ENCODE peak calls at places on chromosome 19, in six cellular contexts. N is SK-N-SH, P is GM12891, T is GM12878, X is H1, M is K562. L is an unnamed sample.

GRCh38 chr19:13718733-13719132 is 45.6 kb upstream of the MRI1 start:
- DNase-seq in M (no peak), P (no peak), T (no peak), X (no peak), N (peak), L (no peak)

GRCh38 chr19:8224394-8225145 is 15.4 kb downstream of the CERS4 start:
- DNase-seq in N (no peak), P (no peak), T (no peak), X (no peak), M (no peak), L (no peak)

GRCh38 chr19:49639401-49640112 is 386 bp downstream of the RRAS start:
- DNase-seq in P (no peak), X (no peak), N (no peak), M (no peak), T (no peak), L (no peak)

GRCh38 chr19:17448190-17448967 is at the start of gene TMEM221:
- DNase-seq in X (peak), M (peak), N (peak), T (no peak), P (peak), L (peak)

GRCh38 chr19:49546825-49547565 is 19.2 kb downstream of the RCN3 start:
- DNase-seq in M (peak), N (peak), P (no peak), X (peak), T (peak), L (no peak)

GRCh38 chr19:56111601-56112312 is 9.3 kb downstream of the ZNF787 start:
- DNase-seq in P (no peak), T (no peak), M (no peak), X (no peak), N (peak), L (peak)

GRCh38 chr19:13102666-13103584 is at the start of gene LYL1:
- DNase-seq in X (peak), P (no peak), M (peak), N (peak), T (no peak), L (peak)

GRCh38 chr19:53991224-53992113 is at the start of gene CACNG6:
- DNase-seq in N (peak), X (peak), P (no peak), T (no peak), M (no peak), L (no peak)

GRCh38 chr19:32872391-32872790 is 2.8 kb upstream of the SLC7A9 start:
- DNase-seq in P (no peak), X (peak), T (no peak), M (no peak), N (no peak), L (no peak)

GRCh38 chr19:13796301-13797057 is 1.2 kb downstream of the ZSWIM4 start:
- DNase-seq in X (peak), P (no peak), T (no peak), N (peak), M (no peak), L (no peak)

GRCh38 chr19:50255115-50255514 is 51.7 kb downstream of the MYH14 start:
- DNase-seq in N (peak), M (peak), T (no peak), X (no peak), P (no peak), L (no peak)

GRCh38 chr19:21915411-21915810 is 79.4 kb upstream of the ZNF43 start:
- DNase-seq in N (no peak), M (no peak), X (no peak), P (no peak), T (no peak), L (no peak)

GRCh38 chr19:23071087-23071511 is 45.7 kb upstream of the ZNF730 start:
- DNase-seq in P (peak), T (no peak), X (no peak), M (no peak), N (peak), L (no peak)

GRCh38 chr19:45117167-45117594 is 24.2 kb downstream of the PPP1R37 start:
- DNase-seq in T (peak), P (peak), M (peak), X (no peak), N (no peak), L (peak)

GRCh38 chr19:41321204-41321599 is 11.2 kb downstream of the CCDC97 start:
- DNase-seq in P (no peak), X (no peak), N (no peak), T (no peak), M (no peak), L (no peak)

GRCh38 chr19:45645631-45646344 is 6.6 kb upstream of the EML2 start:
- DNase-seq in N (peak), X (peak), T (peak), M (peak), P (peak), L (peak)

GRCh38 chr19:38204728-38205127 is 19.3 kb downstream of the DPF1 start:
- DNase-seq in P (no peak), X (no peak), M (no peak), N (no peak), T (no peak), L (no peak)

GRCh38 chr19:49758292-49758691 is 4.8 kb downstream of the TSKS start:
- DNase-seq in X (no peak), P (no peak), M (no peak), N (no peak), T (no peak), L (no peak)

GRCh38 chr19:45395524-45396388 is 9.1 kb downstream of the PPP1R13L start:
- DNase-seq in N (no peak), T (no peak), P (no peak), M (no peak), X (peak), L (peak)

GRCh38 chr19:38060346-38060745 is 153.3 kb downstream of the SIPA1L3 start:
- DNase-seq in T (no peak), X (no peak), P (no peak), M (no peak), N (no peak), L (no peak)

GRCh38 chr19:55554749-55555152 is 9.4 kb upstream of the SBK3 start:
- DNase-seq in N (no peak), M (peak), P (no peak), X (no peak), T (no peak), L (no peak)

GRCh38 chr19:8654591-8655339 is 24.3 kb downstream of the NFILZ start:
- DNase-seq in X (peak), T (no peak), P (peak), M (peak), N (peak), L (peak)

GRCh38 chr19:11435833-11436313 is 438 bp downstream of the PRKCSH start:
- DNase-seq in T (no peak), M (peak), X (no peak), P (no peak), N (peak), L (no peak)

GRCh38 chr19:46787331-46788100 is 878 bp downstream of the SLC1A5 start:
- DNase-seq in T (no peak), M (peak), P (no peak), N (peak), X (peak), L (no peak)

GRCh38 chr19:17335575-17335974 is 920 bp upstream of the ANO8 start:
- DNase-seq in P (no peak), T (no peak), N (no peak), X (no peak), M (no peak), L (no peak)

GRCh38 chr19:8361921-8362793 is 1.8 kb upstream of the ANGPTL4 start:
- DNase-seq in N (peak), M (no peak), X (no peak), P (no peak), T (no peak), L (no peak)

GRCh38 chr19:29385191-29385795 is 140.5 kb upstream of the VSTM2B start:
- DNase-seq in X (no peak), T (no peak), M (no peak), P (no peak), N (no peak), L (no peak)

GRCh38 chr19:49845433-49845832 is 5.5 kb upstream of the PTOV1 start:
- DNase-seq in T (no peak), M (no peak), N (no peak), P (no peak), X (no peak), L (no peak)

GRCh38 chr19:48283908-48284307 is 14.0 kb downstream of the ZNF114 start:
- DNase-seq in X (no peak), M (no peak), P (no peak), N (no peak), T (no peak), L (no peak)

GRCh38 chr19:8045872-8046568 is 6.5 kb upstream of the CCL25 start:
- DNase-seq in T (no peak), N (no peak), X (no peak), M (no peak), P (no peak), L (no peak)

GRCh38 chr19:41601771-41602170 is 25.1 kb downstream of the CEACAM4 start:
- DNase-seq in P (no peak), T (no peak), X (no peak), M (no peak), N (no peak), L (no peak)

GRCh38 chr19:50667759-50668231 is 18.6 kb downstream of the C19orf81 start:
- DNase-seq in T (no peak), M (no peak), P (no peak), X (peak), N (no peak), L (no peak)

GRCh38 chr19:22545751-22546150 is 88.4 kb upstream of the ZNF492 start:
- DNase-seq in N (peak), T (no peak), X (peak), P (peak), M (peak), L (no peak)

GRCh38 chr19:31943305-31943704 is 402.1 kb upstream of the ZNF507 start:
- DNase-seq in T (no peak), X (no peak), M (no peak), N (peak), P (no peak), L (no peak)

GRCh38 chr19:12789904-12790619 is 1.2 kb upstream of the JUNB start:
- DNase-seq in X (peak), T (peak), N (peak), M (peak), P (peak), L (peak)

GRCh38 chr19:48975947-48976847 is 11.1 kb downstream of the FTL start:
- DNase-seq in P (no peak), N (peak), X (peak), T (no peak), M (peak), L (no peak)

GRCh38 chr19:49749771-49750170 is 13.3 kb downstream of the TSKS start:
- DNase-seq in T (no peak), N (no peak), P (no peak), X (no peak), M (no peak), L (no peak)

GRCh38 chr19:47776568-47776967 is 1.9 kb upstream of the SELENOW start:
- DNase-seq in N (no peak), X (no peak), P (no peak), T (no peak), M (no peak), L (no peak)

GRCh38 chr19:1219786-1220451 is 14.3 kb downstream of the STK11 start:
- DNase-seq in T (no peak), P (no peak), X (no peak), N (no peak), M (no peak), L (no peak)
- TF ChIP-seq TAF1 in T (no peak), P (no peak), X (no peak), N (no peak), M (no peak), L (no peak)

DNA sequence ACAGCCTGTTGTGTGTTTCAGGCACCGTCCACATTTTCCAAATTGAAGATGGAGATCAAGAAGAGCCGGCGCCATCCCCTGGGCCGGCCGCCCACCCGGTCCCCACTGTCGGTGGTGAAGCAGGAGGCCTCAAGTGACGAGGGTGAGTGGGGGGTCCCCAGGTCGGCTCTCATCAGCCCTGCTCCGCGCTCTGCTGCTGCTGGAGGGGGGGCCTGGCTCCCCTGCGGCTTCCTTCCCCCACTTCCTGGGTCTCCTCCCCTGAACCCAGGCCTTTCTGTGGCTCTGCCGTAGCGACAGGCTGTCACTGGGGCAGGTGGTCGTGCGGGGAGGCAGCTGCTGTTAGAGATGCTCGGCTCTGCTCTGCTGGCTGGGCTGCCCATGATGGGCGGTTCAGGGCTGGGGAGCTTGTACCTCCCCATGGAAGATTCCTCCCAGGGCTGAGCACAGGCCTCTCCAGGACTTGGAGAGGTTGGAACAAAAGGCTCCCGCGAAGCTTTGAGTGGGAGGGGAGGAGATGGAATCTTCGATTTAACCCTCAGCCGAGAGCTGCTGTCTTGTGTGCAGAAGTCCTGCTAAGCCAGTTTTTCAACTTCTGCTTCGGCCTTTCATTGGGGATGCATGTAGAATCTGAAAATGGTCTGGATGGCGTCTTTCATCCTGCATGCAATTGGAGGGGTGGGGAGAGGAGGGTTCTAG is 163.1 kb downstream of the KDM4B start:
- DNase-seq in M (no peak), N (no peak), P (peak), T (no peak), X (no peak), L (peak)
- TF ChIP-seq TAF1 in M (no peak), N (no peak), P (no peak), T (no peak), X (no peak), L (no peak)

GRCh38 chr19:57807541-57807940 is 7.2 kb downstream of the ZNF552 start:
- DNase-seq in N (no peak), T (no peak), X (no peak), M (no peak), P (no peak), L (no peak)
- TF ChIP-seq TAF1 in N (no peak), T (no peak), X (no peak), M (no peak), P (no peak), L (no peak)

GRCh38 chr19:3056454-3057016 is 5.8 kb downstream of the TLE5 start:
- DNase-seq in M (no peak), P (no peak), N (no peak), T (no peak), X (peak), L (no peak)
- TF ChIP-seq TAF1 in M (no peak), P (no peak), N (no peak), T (no peak), X (no peak), L (no peak)

GRCh38 chr19:19107663-19108062 is 30.6 kb downstream of the TMEM161A start:
- DNase-seq in T (no peak), X (no peak), P (no peak), N (no peak), M (no peak), L (no peak)

GRCh38 chr19:19106061-19106551 is 32.2 kb downstream of the TMEM161A start:
- DNase-seq in N (no peak), T (no peak), P (no peak), M (no peak), X (peak), L (no peak)

GRCh38 chr19:19101540-19101939 is 36.7 kb downstream of the TMEM161A start:
- DNase-seq in T (no peak), M (peak), X (no peak), P (no peak), N (peak), L (no peak)

GRCh38 chr19:19103167-19103566 is 35.1 kb downstream of the TMEM161A start:
- DNase-seq in P (no peak), M (no peak), T (no peak), N (no peak), X (no peak), L (no peak)

GRCh38 chr19:19105365-19106060 is 32.8 kb downstream of the TMEM161A start:
- DNase-seq in N (peak), X (peak), T (peak), M (peak), P (no peak), L (peak)
- TF ChIP-seq TAF1 in N (no peak), X (peak), T (no peak), M (peak), P (no peak), L (no peak)

GRCh38 chr19:15468675-15469512 is 4.5 kb upstream of the RASAL3 start:
- DNase-seq in P (no peak), M (no peak), N (peak), T (no peak), X (no peak), L (no peak)

GRCh38 chr19:15466851-15467733 is 2.7 kb upstream of the RASAL3 start:
- DNase-seq in P (no peak), N (no peak), X (no peak), M (no peak), T (peak), L (peak)

GRCh38 chr19:15471639-15472101 is 7.3 kb upstream of the RASAL3 start:
- DNase-seq in T (no peak), M (no peak), N (peak), X (no peak), P (no peak), L (no peak)

GRCh38 chr19:15467734-15468214 is 3.4 kb upstream of the RASAL3 start:
- DNase-seq in N (no peak), X (no peak), T (no peak), M (no peak), P (no peak), L (no peak)

GRCh38 chr19:15469513-15470297 is 5.4 kb upstream of the RASAL3 start:
- DNase-seq in T (no peak), M (no peak), P (no peak), N (peak), X (peak), L (no peak)
- TF ChIP-seq TAF1 in T (no peak), M (no peak), P (no peak), N (no peak), X (no peak), L (no peak)

GRCh38 chr19:51783373-51783772 is 11.6 kb upstream of the FPR3 start:
- DNase-seq in T (no peak), M (peak), P (no peak), X (no peak), N (no peak), L (no peak)
- TF ChIP-seq TAF1 in T (no peak), M (no peak), P (no peak), X (no peak), N (no peak), L (no peak)

GRCh38 chr19:39416626-39417120 is 4.2 kb downstream of the PLEKHG2 start:
- DNase-seq in T (no peak), X (peak), M (no peak), P (no peak), N (no peak), L (no peak)
- TF ChIP-seq TAF1 in T (no peak), X (no peak), M (no peak), P (no peak), N (no peak), L (no peak)

GRCh38 chr19:35862528-35862927 is 5.8 kb downstream of the KIRREL2 start:
- DNase-seq in N (no peak), X (no peak), M (peak), T (no peak), P (no peak), L (no peak)
- TF ChIP-seq TAF1 in N (no peak), X (no peak), M (no peak), T (no peak), P (no peak), L (no peak)